ENCODE peak calls at places on chromosome 14, in seven cellular contexts. A is foreskin melanocyte; S is fibroblast of mammary gland; T is activated T-cell treated with anti-CD3 and anti-CD28 coated beads, Interleukin-2, amount 50 U/mL, for 4 hours; Z is LoVo; P is HT1080; N is naive thymus-derived CD4-positive, alpha-beta T cell. F is an unnamed sample.
A peak's percentile ranks its signal among the peaks of the same experiment; 100 is the strongest.

GRCh38 chr14:72982146-72982708 is 44.7 kb downstream of the ZFYVE1 start:
- DNase-seq in S (no peak), Z (no peak), N (no peak), A (no peak), T (no peak), P (no peak), F (no peak)

GRCh38 chr14:80982711-80983110 is 27.3 kb downstream of the TSHR start:
- DNase-seq in P (no peak), N (no peak), A (no peak), T (no peak), Z (no peak), S (no peak), F (no peak)

GRCh38 chr14:62957562-62957961 is 87.7 kb downstream of the KCNH5 start:
- DNase-seq in S (peak; percentile 98), A (no peak), Z (no peak), P (peak; percentile 97), T (no peak), N (no peak), F (peak; percentile 85)

GRCh38 chr14:70422538-70422937 is 5.6 kb upstream of the SYNJ2BP start:
- DNase-seq in N (no peak), A (no peak), Z (no peak), S (no peak), T (no peak), P (no peak), F (no peak)

GRCh38 chr14:70289138-70289537 is 70.3 kb downstream of the COX16 start:
- DNase-seq in N (peak; percentile 18), A (no peak), T (peak; percentile 10), P (peak; percentile 25), Z (no peak), S (no peak), F (no peak)

GRCh38 chr14:52112336-52113018 is 43.6 kb upstream of the NID2 start:
- DNase-seq in Z (no peak), S (peak; percentile 83), T (no peak), P (peak; percentile 84), N (no peak), A (no peak), F (peak; percentile 90)

GRCh38 chr14:74962493-74962892 is 7.1 kb upstream of the PGF start:
- DNase-seq in S (no peak), T (no peak), A (no peak), Z (no peak), P (no peak), N (no peak), F (no peak)

GRCh38 chr14:28755930-28756895 is 10.4 kb upstream of the FOXG1 start:
- DNase-seq in T (no peak), Z (no peak), P (no peak), A (no peak), N (no peak), S (no peak), F (no peak)

GRCh38 chr14:100739306-100739705 is 12.6 kb downstream of the DLK1 start:
- DNase-seq in S (no peak), A (no peak), T (no peak), Z (no peak), P (no peak), N (no peak), F (no peak)

GRCh38 chr14:78927261-78927660 is 757.1 kb downstream of the NRXN3 start:
- DNase-seq in Z (no peak), N (no peak), T (no peak), P (no peak), A (no peak), S (no peak), F (no peak)

GRCh38 chr14:70029296-70030132 is 150.3 kb downstream of the SMOC1 start:
- DNase-seq in T (no peak), N (no peak), S (no peak), Z (no peak), A (no peak), P (no peak), F (no peak)

GRCh38 chr14:63286071-63286470 is 32.7 kb downstream of the GPHB5 start:
- DNase-seq in N (no peak), A (no peak), Z (no peak), T (no peak), P (no peak), S (no peak), F (no peak)

F was measured in ELR.